ENCODE peak calls at places on chromosomes 16 and 17, in four cellular contexts. X is fibroblast of lung, R is hepatocyte, U is IMR-90. J is an unnamed sample. For H3K4me1, the result is how much of the 10 kb centered on the place peaks cover.

GRCh38 chr17:43401293-43401692 is 2.5 kb downstream of the ARL4D start:
- DNase-seq in X (peak), R (peak), U (peak), J (no peak)

GRCh38 chr17:72556944-72557826 is 436.4 kb downstream of the SOX9 start:
- DNase-seq in X (peak), R (peak), U (peak), J (peak)

GRCh38 chr17:43907425-43907981 is at the start of gene MPP2:
- DNase-seq in X (peak), R (peak), U (peak), J (peak)

GRCh38 chr16:57914244-57915173 is 56.4 kb downstream of the CNGB1 start:
- DNase-seq in X (no peak), R (no peak), U (no peak), J (no peak)

GRCh38 chr17:1143573-1143972 is 36.2 kb downstream of the ABR start:
- DNase-seq in X (peak), R (peak), U (peak), J (no peak)

GRCh38 chr17:27239584-27239983 is 54.3 kb upstream of the WSB1 start:
- DNase-seq in X (no peak), R (no peak), U (no peak), J (no peak)

GRCh38 chr16:26697826-26698225 is 368.9 kb upstream of the C16orf82 start:
- DNase-seq in X (no peak), R (no peak), U (no peak), J (no peak)

GRCh38 chr17:304461-304860 is 48.1 kb downstream of the RPH3AL start:
- DNase-seq in X (no peak), R (peak), U (no peak), J (no peak)

GRCh38 chr16:78437352-78437968 is 338.0 kb downstream of the WWOX start:
- DNase-seq in X (peak), R (peak), U (peak), J (peak)

GRCh38 chr16:12539185-12539929 is 264.3 kb downstream of the CPPED1 start:
- DNase-seq in X (peak), R (peak), U (peak), J (no peak)

GRCh38 chr16:21950782-21951521 is 2.2 kb upstream of the UQCRC2 start:
- DNase-seq in X (peak), R (peak), U (peak), J (peak)

GRCh38 chr17:45224671-45225050 is 3.0 kb downstream of the FMNL1 start:
- DNase-seq in X (no peak), R (no peak), U (no peak), J (no peak)

GRCh38 chr17:76491271-76492184 is 9.7 kb downstream of the RHBDF2 start:
- DNase-seq in X (no peak), R (no peak), U (no peak), J (no peak)
- H3K4me1 ChIP-seq in X (under half), R (under half), U (under half), J (under half)

GRCh38 chr17:48612854-48613691 is 2.0 kb downstream of the HOXB8 start:
- DNase-seq in X (peak), R (peak), U (peak), J (peak)
- H3K27ac ChIP-seq in X (peak), R (peak), U (peak), J (peak)

GRCh38 chr16:10877472-10877946 is 507 bp downstream of the CIITA start:
- DNase-seq in X (no peak), R (no peak), U (no peak), J (peak)
- H2AFZ ChIP-seq in X (no peak), R (no peak), U (no peak), J (no peak)

GRCh38 chr17:63786117-63786516 is 12.1 kb downstream of the DDX42 start:
- DNase-seq in X (no peak), R (no peak), U (no peak), J (no peak)

GRCh38 chr17:63785556-63785955 is 11.6 kb downstream of the DDX42 start:
- DNase-seq in X (peak), R (no peak), U (peak), J (no peak)

GRCh38 chr17:63780507-63780906 is 6.5 kb downstream of the DDX42 start:
- DNase-seq in X (peak), R (no peak), U (peak), J (no peak)

GRCh38 chr17:63783522-63783921 is 9.6 kb downstream of the DDX42 start:
- DNase-seq in X (no peak), R (no peak), U (no peak), J (no peak)

GRCh38 chr17:63780928-63781327 is 7.0 kb downstream of the DDX42 start:
- DNase-seq in X (no peak), R (no peak), U (no peak), J (no peak)
- H3K4me1 ChIP-seq in X (under half), R (under half), U (under half), J (under half)

GRCh38 chr16:70676571-70677498 is 9.0 kb downstream of the MTSS2 start:
- DNase-seq in X (no peak), R (no peak), U (no peak), J (no peak)
- H3K27ac ChIP-seq in X (peak), R (no peak), U (no peak), J (no peak)

GRCh38 chr16:1070084-1070987 is 2.2 kb upstream of the SSTR5 start:
- DNase-seq in X (no peak), R (no peak), U (no peak), J (no peak)

GRCh38 chr16:1071561-1072225 is 854 bp upstream of the SSTR5 start:
- DNase-seq in X (no peak), R (no peak), U (no peak), J (no peak)

GRCh38 chr16:1072526-1073261 is at the start of gene SSTR5:
- DNase-seq in X (no peak), R (no peak), U (no peak), J (no peak)

GRCh38 chr16:1069154-1069553 is 3.4 kb upstream of the SSTR5 start:
- DNase-seq in X (no peak), R (no peak), U (no peak), J (peak)

DNA sequence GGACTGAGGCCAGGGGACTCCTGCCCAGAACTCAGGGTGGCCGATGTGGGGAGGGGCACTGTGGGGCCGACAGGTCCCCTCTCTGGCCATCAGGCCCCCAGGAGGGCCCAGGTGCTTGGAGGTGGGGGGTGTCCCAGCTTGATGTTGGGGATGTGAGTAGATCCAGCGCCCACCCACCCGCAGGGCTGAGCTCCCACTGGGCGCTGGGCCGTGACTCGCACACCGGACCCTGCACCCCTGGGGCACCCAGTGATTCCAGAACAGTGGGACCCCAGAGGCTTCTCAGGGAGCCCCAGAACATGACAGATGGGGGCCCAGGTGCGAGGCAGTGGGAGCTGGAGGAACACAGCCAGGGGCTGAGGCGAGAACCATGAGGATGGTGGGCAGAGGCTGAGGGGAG is 1.5 kb upstream of the SSTR5 start:
- DNase-seq in X (no peak), R (no peak), U (no peak), J (no peak)
- H2AFZ ChIP-seq in X (no peak), R (no peak), U (no peak), J (no peak)

GRCh38 chr17:3657588-3657869 is 10.8 kb downstream of the TAX1BP3 start:
- DNase-seq in X (no peak), R (no peak), U (no peak), J (no peak)

GRCh38 chr17:3659541-3660111 is 8.8 kb downstream of the TAX1BP3 start:
- DNase-seq in X (peak), R (peak), U (peak), J (no peak)

GRCh38 chr17:3658784-3659449 is 9.5 kb downstream of the TAX1BP3 start:
- DNase-seq in X (no peak), R (no peak), U (no peak), J (no peak)

GRCh38 chr17:3657874-3658783 is 10.2 kb downstream of the TAX1BP3 start:
- DNase-seq in X (no peak), R (no peak), U (no peak), J (no peak)

GRCh38 chr17:3660311-3660891 is 8.0 kb downstream of the TAX1BP3 start:
- DNase-seq in X (no peak), R (no peak), U (no peak), J (no peak)
- H3K4me1 ChIP-seq in X (under half), R (under half), U (under half), J (under half)

GRCh38 chr16:50739031-50739430 is 2.9 kb upstream of the CYLD start:
- DNase-seq in X (no peak), R (no peak), U (no peak), J (no peak)

GRCh38 chr16:50741225-50741807 is 570 bp upstream of the CYLD start:
- DNase-seq in X (peak), R (peak), U (no peak), J (no peak)

GRCh38 chr16:50742521-50743150 is 750 bp downstream of the CYLD start:
- DNase-seq in X (peak), R (peak), U (peak), J (peak)

GRCh38 chr16:50741808-50742520 is at the start of gene CYLD:
- DNase-seq in X (peak), R (peak), U (peak), J (peak)

DNA sequence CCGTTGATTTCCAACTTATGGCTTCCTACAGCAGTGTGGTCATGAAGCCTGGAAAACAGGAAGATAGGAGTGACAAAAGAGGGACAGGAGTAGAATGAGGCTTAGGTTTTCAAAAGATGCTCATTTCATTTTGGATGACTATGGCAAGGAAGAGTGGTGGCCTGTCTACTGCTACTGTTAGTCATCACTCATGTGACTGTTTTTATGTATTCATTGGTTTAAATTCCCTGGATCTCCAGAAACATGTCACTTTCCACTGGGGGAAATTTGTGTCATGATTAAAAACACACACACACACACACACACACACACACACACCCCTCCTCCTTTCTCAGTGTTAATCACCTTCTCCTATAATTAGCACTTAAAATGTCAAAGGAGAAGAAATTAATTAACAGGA is 1.1 kb upstream of the CYLD start:
- DNase-seq in X (no peak), R (no peak), U (no peak), J (no peak)
- H3K27ac ChIP-seq in X (no peak), R (no peak), U (no peak), J (no peak)

GRCh38 chr17:50425001-50425681 is 877 bp upstream of the ACSF2 start:
- DNase-seq in X (no peak), R (no peak), U (no peak), J (no peak)
- H2AFZ ChIP-seq in X (peak), R (peak), U (peak), J (peak)